ENCODE peak calls at places on chromosomes 11 and 22, in four cellular contexts. Q is K562, H is HepG2, V is GM12878. S is an unnamed sample.

GRCh38 chr11:112302226-112302868 is 41.7 kb upstream of the PLET1 start:
- DNase-seq in Q (peak), H (no peak), V (no peak), S (no peak)

GRCh38 chr11:112949781-112950575 is 11.2 kb upstream of the NCAM1 start:
- DNase-seq in Q (no peak), H (no peak), V (no peak), S (no peak)

GRCh38 chr11:19718976-19719375 is 6.3 kb downstream of the NAV2 start:
- DNase-seq in Q (no peak), H (no peak), V (no peak), S (no peak)

GRCh38 chr11:68978931-68979591 is 1.7 kb downstream of the MRGPRD start:
- DNase-seq in Q (no peak), H (no peak), V (no peak), S (peak)

GRCh38 chr11:108345767-108346166 is 121.6 kb downstream of the C11orf65 start:
- DNase-seq in Q (no peak), H (no peak), V (no peak), S (no peak)

GRCh38 chr11:28763876-28764275 is 655.7 kb downstream of the METTL15 start:
- DNase-seq in Q (no peak), H (no peak), V (no peak), S (no peak)

GRCh38 chr11:8259316-8259995 is 4.2 kb downstream of the LMO1 start:
- DNase-seq in Q (no peak), H (no peak), V (no peak), S (no peak)

GRCh38 chr22:19807914-19808872 is 46.5 kb downstream of the GNB1L start:
- DNase-seq in Q (no peak), H (no peak), V (no peak), S (peak)

GRCh38 chr11:31240340-31240904 is 129.1 kb downstream of the DCDC1 start:
- DNase-seq in Q (peak), H (peak), V (no peak), S (peak)

GRCh38 chr11:43989162-43989961 is 46.9 kb downstream of the C11orf96 start:
- DNase-seq in Q (no peak), H (no peak), V (no peak), S (no peak)

GRCh38 chr22:48396785-48397530 is 1430.7 kb downstream of the BRD1 start:
- DNase-seq in Q (no peak), H (peak), V (no peak), S (no peak)

GRCh38 chr11:9473408-9473807 is 12.6 kb downstream of the ZNF143 start:
- DNase-seq in Q (no peak), H (no peak), V (no peak), S (no peak)

GRCh38 chr11:127470485-127470884 is 469.9 kb upstream of the KIRREL3 start:
- DNase-seq in Q (no peak), H (no peak), V (no peak), S (peak)

GRCh38 chr11:81159900-81160299 is 1573.8 kb downstream of the FAM181B start:
- DNase-seq in Q (no peak), H (no peak), V (no peak), S (no peak)

GRCh38 chr11:16572946-16573345 is 165.5 kb upstream of the C11orf58 start:
- DNase-seq in Q (no peak), H (peak), V (no peak), S (no peak)

GRCh38 chr22:46966846-46967245 is 204.4 kb downstream of the TBC1D22A start:
- DNase-seq in Q (no peak), H (no peak), V (no peak), S (no peak)

GRCh38 chr22:28442264-28442950 is 237.2 kb downstream of the TTC28 start:
- DNase-seq in Q (peak), H (peak), V (no peak), S (peak)

GRCh38 chr22:20549232-20549841 is 41.9 kb downstream of the MED15 start:
- DNase-seq in Q (no peak), H (no peak), V (no peak), S (no peak)

GRCh38 chr22:30978304-30978962 is 9.4 kb downstream of the TUG1 start:
- DNase-seq in Q (no peak), H (no peak), V (no peak), S (no peak)

DNA sequence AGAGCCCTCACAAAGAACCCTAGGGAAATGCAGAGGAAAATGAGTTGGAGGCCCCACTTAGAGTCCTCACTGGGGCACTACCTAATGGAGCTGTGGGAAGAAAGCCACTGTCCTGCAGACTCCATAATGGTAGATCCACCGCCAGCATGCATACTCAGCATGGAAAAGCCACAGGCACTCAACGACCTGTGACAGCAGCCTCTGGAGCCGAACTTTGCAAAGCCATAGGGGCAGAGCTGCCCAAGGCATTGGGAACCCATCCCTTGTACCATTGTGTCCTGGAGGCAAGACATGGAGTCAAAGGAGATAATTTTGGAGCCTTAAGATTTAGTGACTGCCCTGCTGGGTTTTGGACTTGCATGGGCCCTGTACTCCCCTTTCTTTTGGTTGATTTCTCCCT is 18.8 kb downstream of the BBOX1 start:
- DNase-seq in Q (no peak), H (no peak), V (no peak), S (no peak)
- TF ChIP-seq CREM in Q (no peak), H (no peak), V (no peak), S (no peak)

DNA sequence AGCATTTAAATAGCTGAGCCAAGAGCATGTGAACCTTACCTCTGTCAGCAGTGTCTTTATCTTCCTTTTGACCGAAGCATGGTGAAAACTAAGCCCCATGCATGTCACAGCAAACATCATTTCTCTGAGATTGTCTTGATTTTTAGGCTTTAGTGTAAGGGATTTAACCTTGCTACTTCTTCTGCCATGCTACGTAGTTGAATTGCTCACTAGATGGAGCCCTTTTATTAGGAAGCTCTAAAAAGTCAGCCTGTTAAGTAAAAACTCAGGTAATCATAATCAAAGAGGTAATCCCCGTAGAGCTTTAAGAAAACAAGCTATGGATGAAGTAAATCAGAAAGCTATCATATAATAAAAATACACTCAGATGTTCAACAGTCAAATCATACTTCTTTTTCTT is 149.5 kb downstream of the PGR start:
- DNase-seq in Q (no peak), H (peak), V (no peak), S (no peak)
- TF ChIP-seq CTCF in Q (peak), H (peak), V (peak), S (no peak)

DNA sequence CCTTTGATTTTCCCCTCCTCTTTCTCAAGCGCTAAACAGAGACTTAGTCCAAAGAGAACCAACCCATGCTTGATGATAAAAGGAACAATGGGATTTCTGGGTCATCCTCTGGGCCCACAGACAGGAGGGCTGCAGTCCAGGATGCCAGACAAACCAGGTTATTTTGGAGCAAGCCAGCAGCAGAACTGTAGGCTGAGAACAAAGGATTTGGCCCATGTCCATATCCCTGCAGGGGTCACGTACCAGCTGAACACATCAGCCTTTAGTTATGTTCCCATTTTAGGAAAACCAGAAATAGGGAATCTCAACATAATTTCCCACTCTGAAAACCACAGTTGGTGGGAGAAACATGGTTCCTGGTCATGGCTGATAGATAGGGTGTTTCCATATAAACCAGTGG is 533.6 kb upstream of the CADM1 start:
- DNase-seq in Q (no peak), H (no peak), V (no peak), S (no peak)
- TF ChIP-seq CREM in Q (no peak), H (no peak), V (no peak), S (no peak)

GRCh38 chr11:114195981-114196731 is 100.0 kb upstream of the NNMT start:
- DNase-seq in Q (peak), H (no peak), V (no peak), S (no peak)
- TF ChIP-seq CTCF in Q (peak), H (no peak), V (no peak), S (no peak)

GRCh38 chr11:119709638-119710346 is 19.2 kb downstream of the NECTIN1 start:
- DNase-seq in Q (no peak), H (no peak), V (no peak), S (peak)
- TF ChIP-seq CREM in Q (no peak), H (no peak), V (no peak), S (no peak)

GRCh38 chr11:35750981-35751663 is 88.5 kb downstream of the TRIM44 start:
- DNase-seq in Q (no peak), H (no peak), V (no peak), S (no peak)

GRCh38 chr11:35746356-35747153 is 84.0 kb downstream of the TRIM44 start:
- DNase-seq in Q (no peak), H (no peak), V (no peak), S (no peak)

GRCh38 chr11:35750315-35750714 is 87.7 kb downstream of the TRIM44 start:
- DNase-seq in Q (no peak), H (peak), V (no peak), S (no peak)

GRCh38 chr11:35748644-35749043 is 86.1 kb downstream of the TRIM44 start:
- DNase-seq in Q (no peak), H (no peak), V (no peak), S (no peak)

GRCh38 chr11:35747638-35748037 is 85.1 kb downstream of the TRIM44 start:
- DNase-seq in Q (no peak), H (no peak), V (no peak), S (no peak)
- TF ChIP-seq CTCF in Q (no peak), H (no peak), V (no peak), S (no peak)

GRCh38 chr22:43270314-43270908 is 72.8 kb downstream of the SCUBE1 start:
- DNase-seq in Q (peak), H (peak), V (no peak), S (peak)

GRCh38 chr22:43272869-43273318 is 70.3 kb downstream of the SCUBE1 start:
- DNase-seq in Q (no peak), H (no peak), V (no peak), S (peak)

GRCh38 chr22:43270949-43271348 is 72.2 kb downstream of the SCUBE1 start:
- DNase-seq in Q (no peak), H (no peak), V (no peak), S (no peak)

GRCh38 chr22:43273902-43274484 is 69.2 kb downstream of the SCUBE1 start:
- DNase-seq in Q (peak), H (peak), V (peak), S (peak)

GRCh38 chr22:43272301-43272700 is 70.9 kb downstream of the SCUBE1 start:
- DNase-seq in Q (no peak), H (no peak), V (no peak), S (no peak)
- TF ChIP-seq CREM in Q (no peak), H (no peak), V (no peak), S (no peak)